ENCODE peak calls at places on chromosomes 2 and 18, in eight cellular contexts. One of them, this sample, is unnamed.

GRCh38 chr2:39181297-39181696 is 60.4 kb upstream of the SOS1 start:
- DNase-seq in HCT116: no peak
- DNase-seq in activated naive CD8-positive, alpha-beta T cell treated with anti-CD3 and anti-CD28 coated beads, Interleukin-2, amount 10 ng/mL, durations not matched to agents 7 days and 5 days: no peak
- DNase-seq in activated naive CD4-positive, alpha-beta T cell treated with Interleukin-2 at 50 U/mL for 16 hours: no peak
- DNase-seq in cardiac muscle cell: no peak
- DNase-seq in aorta: no peak
- DNase-seq in posterior cingulate gyrus: no peak
- DNase-seq in fibroblast of pulmonary artery: no peak
- DNase-seq in this sample: no peak

GRCh38 chr2:32772623-32773221 is 144.9 kb downstream of the TTC27 start:
- DNase-seq in HCT116: peak
- DNase-seq in posterior cingulate gyrus: peak
- DNase-seq in aorta: no peak
- DNase-seq in activated naive CD4-positive, alpha-beta T cell treated with Interleukin-2 at 50 U/mL for 16 hours: no peak
- DNase-seq in cardiac muscle cell: peak
- DNase-seq in activated naive CD8-positive, alpha-beta T cell treated with anti-CD3 and anti-CD28 coated beads, Interleukin-2, amount 10 ng/mL, durations not matched to agents 7 days and 5 days: no peak
- DNase-seq in fibroblast of pulmonary artery: peak
- DNase-seq in this sample: no peak

GRCh38 chr18:31946305-31947046 is 3.5 kb upstream of the TRAPPC8 start:
- DNase-seq in posterior cingulate gyrus: no peak
- DNase-seq in HCT116: no peak
- DNase-seq in activated naive CD8-positive, alpha-beta T cell treated with anti-CD3 and anti-CD28 coated beads, Interleukin-2, amount 10 ng/mL, durations not matched to agents 7 days and 5 days: no peak
- DNase-seq in aorta: no peak
- DNase-seq in cardiac muscle cell: no peak
- DNase-seq in fibroblast of pulmonary artery: no peak
- DNase-seq in activated naive CD4-positive, alpha-beta T cell treated with Interleukin-2 at 50 U/mL for 16 hours: no peak
- DNase-seq in this sample: no peak

GRCh38 chr18:8468911-8469310 is 140.3 kb upstream of the RAB12 start:
- DNase-seq in cardiac muscle cell: no peak
- DNase-seq in HCT116: no peak
- DNase-seq in fibroblast of pulmonary artery: peak
- DNase-seq in activated naive CD8-positive, alpha-beta T cell treated with anti-CD3 and anti-CD28 coated beads, Interleukin-2, amount 10 ng/mL, durations not matched to agents 7 days and 5 days: no peak
- DNase-seq in activated naive CD4-positive, alpha-beta T cell treated with Interleukin-2 at 50 U/mL for 16 hours: no peak
- DNase-seq in posterior cingulate gyrus: no peak
- DNase-seq in aorta: no peak
- DNase-seq in this sample: no peak

GRCh38 chr2:160878622-160879021 is 281.6 kb upstream of the TANK start:
- DNase-seq in activated naive CD8-positive, alpha-beta T cell treated with anti-CD3 and anti-CD28 coated beads, Interleukin-2, amount 10 ng/mL, durations not matched to agents 7 days and 5 days: no peak
- DNase-seq in posterior cingulate gyrus: no peak
- DNase-seq in cardiac muscle cell: no peak
- DNase-seq in aorta: no peak
- DNase-seq in fibroblast of pulmonary artery: peak
- DNase-seq in HCT116: no peak
- DNase-seq in activated naive CD4-positive, alpha-beta T cell treated with Interleukin-2 at 50 U/mL for 16 hours: no peak
- DNase-seq in this sample: no peak

GRCh38 chr2:156333951-156334495 is 1.5 kb upstream of the NR4A2 start:
- DNase-seq in HCT116: no peak
- DNase-seq in fibroblast of pulmonary artery: peak
- DNase-seq in activated naive CD4-positive, alpha-beta T cell treated with Interleukin-2 at 50 U/mL for 16 hours: no peak
- DNase-seq in aorta: peak
- DNase-seq in posterior cingulate gyrus: peak
- DNase-seq in cardiac muscle cell: peak
- DNase-seq in activated naive CD8-positive, alpha-beta T cell treated with anti-CD3 and anti-CD28 coated beads, Interleukin-2, amount 10 ng/mL, durations not matched to agents 7 days and 5 days: peak
- DNase-seq in this sample: no peak

GRCh38 chr2:240252191-240252871 is 111.9 kb upstream of the OTOS start:
- DNase-seq in aorta: peak
- DNase-seq in activated naive CD4-positive, alpha-beta T cell treated with Interleukin-2 at 50 U/mL for 16 hours: no peak
- DNase-seq in cardiac muscle cell: no peak
- DNase-seq in fibroblast of pulmonary artery: no peak
- DNase-seq in posterior cingulate gyrus: no peak
- DNase-seq in HCT116: no peak
- DNase-seq in activated naive CD8-positive, alpha-beta T cell treated with anti-CD3 and anti-CD28 coated beads, Interleukin-2, amount 10 ng/mL, durations not matched to agents 7 days and 5 days: peak
- DNase-seq in this sample: no peak

GRCh38 chr2:172098650-172099471 is 3.8 kb downstream of the DLX2 start:
- DNase-seq in activated naive CD8-positive, alpha-beta T cell treated with anti-CD3 and anti-CD28 coated beads, Interleukin-2, amount 10 ng/mL, durations not matched to agents 7 days and 5 days: peak
- DNase-seq in aorta: peak
- DNase-seq in posterior cingulate gyrus: no peak
- DNase-seq in cardiac muscle cell: peak
- DNase-seq in HCT116: no peak
- DNase-seq in fibroblast of pulmonary artery: peak
- DNase-seq in activated naive CD4-positive, alpha-beta T cell treated with Interleukin-2 at 50 U/mL for 16 hours: peak
- DNase-seq in this sample: no peak